ENCODE peak calls at places on chromosomes 3 and 15, in four cellular contexts. One of them, this sample, is unnamed.

GRCh38 chr3:3038201-3038991 is 71.8 kb downstream of the IL5RA start:
- DNase-seq in GM23248: no peak
- DNase-seq in fibroblast of mammary gland: no peak
- DNase-seq in AG04450: no peak
- DNase-seq in this sample: no peak

GRCh38 chr3:35639251-35640185 is at the start of gene ARPP21:
- DNase-seq in AG04450: no peak
- DNase-seq in GM23248: no peak
- DNase-seq in fibroblast of mammary gland: peak; percentile 0
- DNase-seq in this sample: no peak

GRCh38 chr3:71461749-71462483 is 121.6 kb downstream of the FOXP1 start:
- DNase-seq in fibroblast of mammary gland: no peak
- DNase-seq in GM23248: peak; percentile 25
- DNase-seq in AG04450: peak; percentile 18
- DNase-seq in this sample: peak; percentile 43

GRCh38 chr3:16824085-16824696 is 60.6 kb upstream of the PLCL2 start:
- DNase-seq in AG04450: no peak
- DNase-seq in GM23248: no peak
- DNase-seq in fibroblast of mammary gland: no peak
- DNase-seq in this sample: no peak

GRCh38 chr3:190108789-190109188 is 11.9 kb downstream of the P3H2 start:
- DNase-seq in AG04450: no peak
- DNase-seq in fibroblast of mammary gland: no peak
- DNase-seq in GM23248: no peak
- DNase-seq in this sample: peak; percentile 45

GRCh38 chr3:185727873-185728272 is 97.0 kb downstream of the IGF2BP2 start:
- DNase-seq in fibroblast of mammary gland: no peak
- DNase-seq in GM23248: no peak
- DNase-seq in AG04450: no peak
- DNase-seq in this sample: no peak

GRCh38 chr15:78666010-78666409 is 25.0 kb upstream of the CHRNB4 start:
- DNase-seq in fibroblast of mammary gland: no peak
- DNase-seq in GM23248: no peak
- DNase-seq in AG04450: no peak
- DNase-seq in this sample: no peak

GRCh38 chr3:81554805-81555204 is 206.6 kb downstream of the GBE1 start:
- DNase-seq in fibroblast of mammary gland: no peak
- DNase-seq in GM23248: no peak
- DNase-seq in AG04450: no peak
- DNase-seq in this sample: no peak

GRCh38 chr3:171228228-171228627 is 201.7 kb upstream of the SLC2A2 start:
- DNase-seq in AG04450: no peak
- DNase-seq in fibroblast of mammary gland: no peak
- DNase-seq in GM23248: no peak
- DNase-seq in this sample: no peak

GRCh38 chr3:12785096-12785495 is 11.4 kb upstream of the CAND2 start:
- DNase-seq in fibroblast of mammary gland: no peak
- DNase-seq in AG04450: no peak
- DNase-seq in GM23248: no peak
- DNase-seq in this sample: no peak

GRCh38 chr3:114556832-114557231 is 263.0 kb downstream of the TIGIT start:
- DNase-seq in fibroblast of mammary gland: no peak
- DNase-seq in GM23248: no peak
- DNase-seq in AG04450: no peak
- DNase-seq in this sample: no peak

GRCh38 chr3:23865595-23866396 is 51.0 kb downstream of the NKIRAS1 start:
- DNase-seq in fibroblast of mammary gland: peak; percentile 32
- DNase-seq in AG04450: no peak
- DNase-seq in GM23248: no peak
- DNase-seq in this sample: no peak

GRCh38 chr15:68384451-68385239 is 47.3 kb downstream of the ITGA11 start:
- DNase-seq in fibroblast of mammary gland: peak; percentile 94
- DNase-seq in AG04450: peak; percentile 55
- DNase-seq in GM23248: peak; percentile 98
- DNase-seq in this sample: peak; percentile 95

GRCh38 chr3:196111939-196112386 is 30.1 kb upstream of the TFRC start:
- DNase-seq in GM23248: no peak
- DNase-seq in fibroblast of mammary gland: no peak
- DNase-seq in AG04450: no peak
- DNase-seq in this sample: no peak

GRCh38 chr3:172848910-172849309 is 98.4 kb downstream of the ECT2 start:
- DNase-seq in fibroblast of mammary gland: peak; percentile 93
- DNase-seq in GM23248: peak; percentile 83
- DNase-seq in AG04450: no peak
- DNase-seq in this sample: peak; percentile 73

GRCh38 chr3:71885001-71885400 is 100.1 kb upstream of the PROK2 start:
- DNase-seq in fibroblast of mammary gland: no peak
- DNase-seq in AG04450: no peak
- DNase-seq in GM23248: no peak
- DNase-seq in this sample: no peak

GRCh38 chr3:38582941-38583645 is 66.4 kb downstream of the SCN5A start:
- DNase-seq in GM23248: no peak
- DNase-seq in fibroblast of mammary gland: no peak
- DNase-seq in AG04450: no peak
- DNase-seq in this sample: no peak

GRCh38 chr3:25532763-25533162 is 104.7 kb downstream of the RARB start:
- DNase-seq in AG04450: no peak
- DNase-seq in GM23248: no peak
- DNase-seq in fibroblast of mammary gland: peak; percentile 41
- DNase-seq in this sample: no peak

GRCh38 chr15:32747886-32748285 is 30.1 kb downstream of the GREM1 start:
- DNase-seq in AG04450: no peak
- DNase-seq in fibroblast of mammary gland: peak; percentile 37
- DNase-seq in GM23248: peak; percentile 67
- DNase-seq in this sample: peak; percentile 66

GRCh38 chr3:108184824-108185223 is 37.4 kb downstream of the IFT57 start:
- DNase-seq in fibroblast of mammary gland: no peak
- DNase-seq in AG04450: no peak
- DNase-seq in GM23248: no peak
- DNase-seq in this sample: no peak

GRCh38 chr3:11632966-11633365 is 10.7 kb downstream of the VGLL4 start:
- DNase-seq in GM23248: no peak
- DNase-seq in AG04450: no peak
- DNase-seq in fibroblast of mammary gland: no peak
- DNase-seq in this sample: no peak

GRCh38 chr15:41871175-41871905 is 22.5 kb downstream of the SPTBN5 start:
- DNase-seq in fibroblast of mammary gland: no peak
- DNase-seq in GM23248: no peak
- DNase-seq in AG04450: no peak
- DNase-seq in this sample: no peak

DNA sequence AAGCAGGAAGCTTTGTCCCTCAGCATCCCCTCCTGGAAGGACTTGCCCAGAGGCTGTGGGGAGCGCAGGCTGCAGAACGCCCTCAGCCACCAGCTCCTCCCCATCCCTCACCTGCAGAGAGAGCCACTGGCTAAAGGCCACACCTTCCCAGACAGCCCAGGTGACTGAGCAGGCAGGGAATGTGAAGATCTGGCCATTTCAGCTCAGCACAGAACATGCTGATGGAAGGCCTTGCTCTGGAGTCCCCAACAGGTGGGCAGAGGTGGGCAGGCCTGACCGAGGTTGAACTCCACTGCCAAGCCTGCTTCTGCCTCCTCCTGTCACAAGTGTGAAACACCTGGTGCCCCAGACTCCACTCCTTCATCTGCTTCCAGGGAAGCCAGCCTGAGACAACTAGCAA is 50.7 kb upstream of the SEC61A1 start:
- DNase-seq in AG04450: no peak
- DNase-seq in fibroblast of mammary gland: no peak
- DNase-seq in GM23248: no peak
- DNase-seq in this sample: no peak
- H3K4me3 ChIP-seq in AG04450: no peak overlapping the region
- H3K4me3 ChIP-seq in fibroblast of mammary gland: no peak overlapping the region
- H3K4me3 ChIP-seq in GM23248: no peak overlapping the region
- H3K4me3 ChIP-seq in this sample: no peak overlapping the region

GRCh38 chr15:24865300-24865699 is 89.5 kb upstream of the SNRPN start:
- DNase-seq in AG04450: no peak
- DNase-seq in fibroblast of mammary gland: no peak
- DNase-seq in GM23248: no peak
- DNase-seq in this sample: no peak

GRCh38 chr15:24858737-24859601 is 95.8 kb upstream of the SNRPN start:
- DNase-seq in fibroblast of mammary gland: no peak
- DNase-seq in AG04450: peak; percentile 38
- DNase-seq in GM23248: peak; percentile 11
- DNase-seq in this sample: peak; percentile 28

GRCh38 chr15:24861014-24861690 is 93.6 kb upstream of the SNRPN start:
- DNase-seq in fibroblast of mammary gland: no peak
- DNase-seq in AG04450: no peak
- DNase-seq in GM23248: no peak
- DNase-seq in this sample: no peak

GRCh38 chr15:24857777-24858176 is 97.0 kb upstream of the SNRPN start:
- DNase-seq in fibroblast of mammary gland: no peak
- DNase-seq in AG04450: no peak
- DNase-seq in GM23248: no peak
- DNase-seq in this sample: no peak

GRCh38 chr15:24862726-24863521 is 91.9 kb upstream of the SNRPN start:
- DNase-seq in AG04450: no peak
- DNase-seq in GM23248: no peak
- DNase-seq in fibroblast of mammary gland: no peak
- DNase-seq in this sample: no peak
- H3K4me3 ChIP-seq in AG04450: no peak overlapping the region
- H3K4me3 ChIP-seq in GM23248: no peak overlapping the region
- H3K4me3 ChIP-seq in fibroblast of mammary gland: no peak overlapping the region
- H3K4me3 ChIP-seq in this sample: no peak overlapping the region

GRCh38 chr15:76192715-76193114 is 118.6 kb downstream of the ETFA start:
- DNase-seq in fibroblast of mammary gland: no peak
- DNase-seq in AG04450: no peak
- DNase-seq in GM23248: no peak
- DNase-seq in this sample: no peak

GRCh38 chr15:76191539-76192244 is 119.6 kb downstream of the ETFA start:
- DNase-seq in fibroblast of mammary gland: no peak
- DNase-seq in GM23248: no peak
- DNase-seq in AG04450: no peak
- DNase-seq in this sample: no peak

GRCh38 chr15:76190070-76190564 is 121.2 kb downstream of the ETFA start:
- DNase-seq in AG04450: no peak
- DNase-seq in GM23248: no peak
- DNase-seq in fibroblast of mammary gland: no peak
- DNase-seq in this sample: no peak

GRCh38 chr15:76189106-76189505 is 122.2 kb downstream of the ETFA start:
- DNase-seq in fibroblast of mammary gland: no peak
- DNase-seq in AG04450: no peak
- DNase-seq in GM23248: no peak
- DNase-seq in this sample: no peak

GRCh38 chr15:76190767-76191538 is 120.3 kb downstream of the ETFA start:
- DNase-seq in GM23248: peak; percentile 92
- DNase-seq in fibroblast of mammary gland: peak; percentile 69
- DNase-seq in AG04450: peak; percentile 38
- DNase-seq in this sample: peak; percentile 77
- H3K4me3 ChIP-seq in GM23248: peak overlapping the region; percentile 47
- H3K4me3 ChIP-seq in fibroblast of mammary gland: no peak overlapping the region
- H3K4me3 ChIP-seq in AG04450: no peak overlapping the region
- H3K4me3 ChIP-seq in this sample: peak overlapping the region; percentile 38

DNA sequence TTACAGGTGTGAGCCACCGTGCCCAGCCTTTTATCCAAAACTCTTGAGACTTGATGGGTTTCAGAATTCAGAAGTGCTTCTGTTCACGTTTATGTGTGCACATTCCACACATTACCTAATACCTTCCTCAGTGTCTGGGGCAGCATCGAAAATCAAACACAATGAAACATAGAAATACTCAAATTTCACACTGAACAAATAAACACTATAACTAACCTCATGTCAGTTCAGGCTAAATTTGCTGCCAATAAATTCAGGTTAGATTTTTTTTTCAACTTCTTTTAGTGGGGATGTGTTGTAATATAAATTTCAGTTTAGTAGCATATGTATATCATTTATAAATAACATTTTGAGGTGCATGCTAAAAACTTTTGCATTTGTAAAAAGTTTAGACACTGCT is 2.8 kb downstream of the EIF2AK4 start:
- DNase-seq in fibroblast of mammary gland: no peak
- DNase-seq in AG04450: no peak
- DNase-seq in GM23248: no peak
- DNase-seq in this sample: no peak
- H3K4me3 ChIP-seq in fibroblast of mammary gland: no peak overlapping the region
- H3K4me3 ChIP-seq in AG04450: no peak overlapping the region
- H3K4me3 ChIP-seq in GM23248: no peak overlapping the region
- H3K4me3 ChIP-seq in this sample: no peak overlapping the region

GRCh38 chr3:100048248-100048647 is 66.1 kb downstream of the FILIP1L start:
- DNase-seq in GM23248: no peak
- DNase-seq in AG04450: no peak
- DNase-seq in fibroblast of mammary gland: no peak
- DNase-seq in this sample: no peak
- H3K4me3 ChIP-seq in GM23248: no peak overlapping the region
- H3K4me3 ChIP-seq in AG04450: no peak overlapping the region
- H3K4me3 ChIP-seq in fibroblast of mammary gland: no peak overlapping the region
- H3K4me3 ChIP-seq in this sample: no peak overlapping the region

GRCh38 chr3:64715211-64715982 is 27.6 kb upstream of the ADAMTS9 start:
- DNase-seq in fibroblast of mammary gland: no peak
- DNase-seq in GM23248: no peak
- DNase-seq in AG04450: no peak
- DNase-seq in this sample: no peak
- H3K4me3 ChIP-seq in fibroblast of mammary gland: no peak overlapping the region
- H3K4me3 ChIP-seq in GM23248: no peak overlapping the region
- H3K4me3 ChIP-seq in AG04450: no peak overlapping the region
- H3K4me3 ChIP-seq in this sample: no peak overlapping the region

This sample was measured in AG10803.